ENCODE peak calls at places on chromosomes 13 and 19, in four cellular contexts. F is GM23338, R is astrocyte of the cerebellum, W is cardiac fibroblast. A is an unnamed sample.

GRCh38 chr19:21767065-21767800 is at the start of gene ZNF100:
- DNase-seq in F (peak), R (peak), W (peak), A (peak)

GRCh38 chr13:39499580-39499979 is 103.4 kb downstream of the LHFPL6 start:
- DNase-seq in F (no peak), R (no peak), W (no peak), A (no peak)

GRCh38 chr13:73958657-73959397 is 175.4 kb downstream of the KLF12 start:
- DNase-seq in F (no peak), R (no peak), W (no peak), A (no peak)

GRCh38 chr19:49916839-49917733 is 11.9 kb upstream of the ATF5 start:
- DNase-seq in F (peak), R (no peak), W (no peak), A (no peak)

GRCh38 chr13:26785845-26786630 is 25.5 kb upstream of the GPR12 start:
- DNase-seq in F (peak), R (no peak), W (peak), A (no peak)

GRCh38 chr13:48253849-48254248 is 20.8 kb downstream of the ITM2B start:
- DNase-seq in F (no peak), R (no peak), W (no peak), A (no peak)

GRCh38 chr13:27770809-27771208 is 21.5 kb upstream of the GSX1 start:
- DNase-seq in F (peak), R (no peak), W (peak), A (no peak)

GRCh38 chr19:39997595-39998216 is 846 bp downstream of the ZNF546 start:
- DNase-seq in F (no peak), R (no peak), W (peak), A (no peak)

GRCh38 chr13:93729383-93729782 is 502.8 kb downstream of the GPC6 start:
- DNase-seq in F (no peak), R (no peak), W (no peak), A (no peak)

GRCh38 chr19:8571006-8571411 is 6.2 kb downstream of the MYO1F start:
- DNase-seq in F (no peak), R (no peak), W (peak), A (no peak)

GRCh38 chr13:42628666-42629065 is 54.7 kb downstream of the TNFSF11 start:
- DNase-seq in F (no peak), R (no peak), W (no peak), A (no peak)

GRCh38 chr19:14149509-14149994 is 13.2 kb upstream of the ASF1B start:
- DNase-seq in F (peak), R (no peak), W (peak), A (no peak)

GRCh38 chr19:4909897-4910593 is 744 bp downstream of the UHRF1 start:
- DNase-seq in F (peak), R (no peak), W (peak), A (peak)

GRCh38 chr19:29662278-29662603 is 3.0 kb upstream of the PLEKHF1 start:
- DNase-seq in F (no peak), R (no peak), W (no peak), A (no peak)

GRCh38 chr13:43815204-43815603 is 28.4 kb upstream of the ENOX1 start:
- DNase-seq in F (no peak), R (peak), W (peak), A (no peak)

GRCh38 chr13:31517599-31517998 is 221.7 kb upstream of the RXFP2 start:
- DNase-seq in F (no peak), R (no peak), W (no peak), A (no peak)
- TF ChIP-seq CTCF in F (no peak), R (no peak), W (no peak), A (no peak)

GRCh38 chr13:66660013-66660804 is 569.9 kb downstream of the PCDH9 start:
- DNase-seq in F (no peak), R (no peak), W (peak), A (no peak)
- TF ChIP-seq CTCF in F (no peak), R (no peak), W (no peak), A (no peak)

GRCh38 chr19:54448037-54448773 is 794 bp upstream of the LENG8 start:
- DNase-seq in F (peak), R (no peak), W (peak), A (no peak)
- TF ChIP-seq CTCF in F (no peak), R (no peak), W (no peak), A (no peak)

GRCh38 chr13:50914848-50915247 is 5.3 kb downstream of the RNASEH2B start:
- DNase-seq in F (no peak), R (no peak), W (no peak), A (no peak)
- TF ChIP-seq CTCF in F (no peak), R (no peak), W (no peak), A (no peak)

DNA sequence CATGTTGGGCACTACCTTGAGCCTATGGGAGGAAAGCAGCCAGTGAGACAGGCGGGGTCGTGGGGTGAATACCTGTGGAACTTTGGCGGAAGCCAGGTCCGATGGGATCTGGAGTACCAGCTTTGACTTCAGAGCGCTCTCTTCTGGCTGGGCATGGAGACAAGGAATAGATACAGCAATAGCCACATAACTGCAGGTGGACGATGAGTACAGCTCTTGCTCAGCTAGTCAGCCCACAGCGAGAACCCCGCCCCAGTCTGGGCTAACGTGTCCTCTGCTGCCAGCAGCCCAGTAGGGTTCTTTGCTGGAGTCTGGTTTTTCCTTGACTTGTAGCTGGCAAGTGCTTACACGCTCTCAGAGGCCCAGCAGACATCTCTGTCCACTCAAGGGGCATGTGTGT is 83.4 kb downstream of the SIPA1L3 start:
- DNase-seq in F (peak), R (no peak), W (no peak), A (no peak)
- TF ChIP-seq CTCF in F (peak), R (no peak), W (no peak), A (no peak)

DNA sequence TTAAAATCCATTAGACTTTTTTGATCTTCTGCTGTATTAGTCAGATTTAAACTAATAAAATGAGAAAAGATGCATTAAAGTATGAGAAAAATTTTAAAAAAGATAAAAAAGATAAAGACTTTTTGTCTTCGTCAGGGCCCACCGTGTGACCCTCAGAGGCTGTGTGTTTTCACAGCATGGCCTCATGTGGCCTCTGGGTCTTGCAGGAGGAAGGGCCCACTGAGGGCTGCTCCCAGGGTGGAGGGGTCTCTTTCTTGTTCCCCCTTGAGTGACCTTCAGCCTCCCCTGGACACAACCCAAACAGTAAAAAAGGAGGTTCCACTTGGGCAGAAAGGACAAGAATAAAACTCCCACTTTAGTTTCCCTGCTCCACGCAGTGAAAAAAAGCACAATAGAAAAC is 57.1 kb upstream of the RANBP3 start:
- DNase-seq in F (no peak), R (no peak), W (no peak), A (no peak)
- TF ChIP-seq CTCF in F (no peak), R (no peak), W (no peak), A (no peak)

A was measured in AG09319.